ENCODE peak calls at places on chromosomes 1 and 21, in nine cellular contexts. Z is Panc1, M is stomach, D is fibroblast of lung, N is GM12865, P is fibroblast of mammary gland, B is heart left ventricle, C is psoas muscle, K is PC-9. O is an unnamed sample.

GRCh38 chr1:115089443-115090340 is at the start of gene TSPAN2:
- DNase-seq in C (peak; percentile 49), B (peak; percentile 92), N (no peak), M (peak; percentile 51), K (peak; percentile 78), P (peak; percentile 64), Z (no peak), D (peak; percentile 58), O (no peak)

GRCh38 chr1:98045211-98046030 is 124.6 kb upstream of the DPYD start:
- DNase-seq in K (no peak), C (no peak), P (peak; percentile 43), M (peak; percentile 23), D (peak; percentile 50), Z (no peak), B (no peak), N (no peak), O (no peak)

GRCh38 chr1:71399594-71399993 is 318.8 kb upstream of the ZRANB2 start:
- DNase-seq in M (no peak), N (no peak), K (no peak), P (no peak), C (no peak), B (no peak), Z (no peak), D (peak; percentile 12), O (no peak)

GRCh38 chr1:170126691-170127090 is 19.1 kb upstream of the NTMT2 start:
- DNase-seq in Z (no peak), M (no peak), N (peak; percentile 87), P (peak; percentile 83), D (peak; percentile 54), B (no peak), K (no peak), C (no peak), O (peak; percentile 93)

GRCh38 chr1:199399996-199400714 is 627.4 kb upstream of the NR5A2 start:
- DNase-seq in M (no peak), P (no peak), N (peak; percentile 54), D (no peak), C (no peak), K (no peak), B (no peak), Z (no peak), O (no peak)

GRCh38 chr21:41207401-41208388 is 39.7 kb downstream of the BACE2 start:
- DNase-seq in K (no peak), D (peak; percentile 84), Z (no peak), P (peak; percentile 89), C (peak; percentile 46), B (peak; percentile 89), N (peak; percentile 10), M (peak; percentile 71), O (peak; percentile 34)

GRCh38 chr1:104929280-104929679 is 1179.6 kb downstream of the AMY1C start:
- DNase-seq in P (no peak), Z (no peak), M (no peak), K (no peak), D (no peak), C (no peak), B (no peak), N (no peak), O (no peak)

GRCh38 chr1:227490478-227490877 is 72.9 kb upstream of the ZNF678 start:
- DNase-seq in M (no peak), C (no peak), K (no peak), N (no peak), B (no peak), D (no peak), P (no peak), Z (no peak), O (no peak)

GRCh38 chr1:198275598-198275997 is 118.8 kb downstream of the NEK7 start:
- DNase-seq in M (no peak), B (no peak), N (no peak), D (peak; percentile 44), P (peak; percentile 8), C (no peak), K (no peak), Z (no peak), O (no peak)

GRCh38 chr1:154583691-154584212 is 16.2 kb downstream of the CHRNB2 start:
- DNase-seq in M (no peak), Z (no peak), K (no peak), N (no peak), P (peak; percentile 24), B (no peak), C (no peak), D (peak; percentile 73), O (no peak)

DNA sequence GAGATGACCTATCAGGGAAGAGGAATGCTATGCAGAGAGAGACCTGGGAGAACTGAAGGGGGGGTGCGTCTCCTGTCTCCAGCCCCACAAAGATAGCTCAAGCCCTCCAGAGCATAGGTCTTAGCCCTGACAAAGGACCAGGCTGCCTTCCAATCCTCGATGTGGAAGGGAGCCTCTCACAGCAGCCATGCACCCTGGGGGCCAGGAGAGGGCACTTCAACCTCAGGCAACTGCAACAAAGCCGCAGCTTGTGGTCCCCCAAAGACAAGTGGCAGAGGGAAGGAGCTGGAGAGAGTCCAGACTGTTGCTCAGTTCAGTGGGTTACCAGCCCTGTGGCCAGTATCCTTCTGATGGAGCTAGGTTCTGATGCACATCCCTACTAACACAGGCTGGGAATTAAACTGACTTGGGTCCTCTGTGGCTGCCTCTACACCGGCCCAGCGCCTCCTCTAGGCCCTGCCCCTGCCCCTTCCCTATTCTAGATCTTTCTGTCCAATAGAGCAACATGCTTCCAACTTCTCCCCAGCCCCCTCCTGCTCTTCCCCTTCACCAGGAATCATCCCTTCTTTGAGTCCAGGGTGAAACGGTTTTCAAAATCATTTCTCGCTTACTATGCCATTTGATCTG is 100.7 kb upstream of the SPATA6 start:
- DNase-seq in M (peak; percentile 47), Z (peak; percentile 15), C (peak; percentile 19), D (peak; percentile 50), P (peak; percentile 54), B (peak; percentile 50), N (peak; percentile 54), K (peak; percentile 15), O (peak; percentile 2)
- TF ChIP-seq CTCF in M (peak; percentile 41), Z (peak; percentile 79), C (peak; percentile 51), D (peak; percentile 46), P (peak; percentile 72), B (no peak), N (peak; percentile 62), K (peak; percentile 48), O (peak; percentile 65)

GRCh38 chr1:161915978-161916377 is 107.7 kb downstream of the OLFML2B start:
- DNase-seq in Z (no peak), M (no peak), D (no peak), C (no peak), P (no peak), K (no peak), B (no peak), N (peak; percentile 20), O (no peak)

GRCh38 chr1:161913482-161914140 is 110.1 kb downstream of the OLFML2B start:
- DNase-seq in M (no peak), N (no peak), D (no peak), C (no peak), B (no peak), Z (no peak), K (no peak), P (peak; percentile 81), O (no peak)

GRCh38 chr1:161914595-161914994 is 109.1 kb downstream of the OLFML2B start:
- DNase-seq in B (no peak), P (no peak), N (no peak), M (no peak), Z (no peak), K (no peak), C (no peak), D (no peak), O (no peak)

GRCh38 chr1:161919229-161919628 is 104.4 kb downstream of the OLFML2B start:
- DNase-seq in Z (no peak), M (no peak), N (no peak), P (no peak), K (no peak), B (no peak), D (no peak), C (no peak), O (no peak)

DNA sequence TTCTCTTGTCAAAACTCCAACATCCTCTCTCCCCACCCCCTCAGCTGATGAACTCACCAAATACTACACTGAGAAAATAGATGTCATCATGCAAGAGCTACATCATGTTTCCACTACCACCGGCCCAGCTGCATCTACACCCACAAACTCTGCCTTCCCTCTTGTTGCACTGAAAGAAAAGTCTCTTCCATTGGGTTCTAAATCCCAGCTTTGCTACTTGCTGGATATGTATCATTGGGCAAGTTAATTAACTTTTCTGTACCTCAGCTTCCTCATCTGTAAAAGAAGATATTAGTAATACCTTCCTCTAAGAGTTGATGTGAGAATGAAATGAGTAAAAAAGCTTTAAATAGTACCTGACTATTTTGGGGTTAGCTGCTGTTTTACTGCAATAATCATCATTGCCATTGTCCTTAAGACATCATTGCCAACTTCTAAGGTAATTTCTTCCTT is 108.6 kb downstream of the OLFML2B start:
- DNase-seq in Z (no peak), P (peak; percentile 40), N (peak; percentile 57), C (no peak), M (no peak), K (no peak), B (no peak), D (no peak), O (no peak)
- H3K4me3 ChIP-seq in Z (no peak overlapping the region), P (no peak overlapping the region), N (no peak overlapping the region), C (no peak overlapping the region), M (no peak overlapping the region), K (no peak overlapping the region), B (no peak overlapping the region), D (no peak overlapping the region), O (no peak overlapping the region)

GRCh38 chr1:235779770-235780169 is 86.9 kb downstream of the LYST start:
- DNase-seq in Z (no peak), K (no peak), N (no peak), B (no peak), M (no peak), C (no peak), D (no peak), P (no peak), O (no peak)

GRCh38 chr1:235781807-235782206 is 84.9 kb downstream of the LYST start:
- DNase-seq in P (peak; percentile 33), K (no peak), B (no peak), N (no peak), M (no peak), C (no peak), Z (no peak), D (no peak), O (no peak)

GRCh38 chr1:235784950-235785349 is 81.8 kb downstream of the LYST start:
- DNase-seq in N (no peak), Z (no peak), C (no peak), P (no peak), D (no peak), M (no peak), B (no peak), K (no peak), O (no peak)

GRCh38 chr1:235783148-235783776 is 83.4 kb downstream of the LYST start:
- DNase-seq in B (no peak), K (peak; percentile 9), D (peak; percentile 74), C (no peak), Z (no peak), P (peak; percentile 66), N (peak; percentile 37), M (no peak), O (peak; percentile 27)
- TF ChIP-seq CTCF in B (peak; percentile 27), K (peak; percentile 71), D (no peak), C (peak; percentile 46), Z (peak; percentile 73), P (peak; percentile 55), N (peak; percentile 25), M (peak; percentile 33), O (peak; percentile 30)

DNA sequence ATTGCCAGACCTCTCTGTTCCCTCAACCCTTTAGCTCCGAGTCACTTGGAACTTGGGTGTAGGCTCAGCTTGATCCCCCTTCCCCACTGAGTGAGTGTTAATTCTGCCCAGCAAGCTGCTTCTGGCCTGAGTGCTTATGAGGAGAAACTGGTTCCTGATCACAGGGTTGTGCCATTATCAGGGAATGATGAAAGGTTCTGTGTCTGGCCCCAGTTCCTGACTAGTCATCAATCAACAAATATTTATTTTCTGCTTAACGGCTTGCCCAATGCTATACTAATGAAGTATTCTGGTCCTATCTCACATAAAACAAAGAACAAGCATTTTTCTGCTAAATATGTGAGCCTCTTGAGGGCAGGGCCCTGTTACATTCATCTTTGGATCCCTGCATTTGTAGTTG is 20.8 kb downstream of the CC2D1B start:
- DNase-seq in N (no peak), Z (no peak), C (no peak), M (no peak), K (no peak), D (no peak), B (no peak), P (no peak), O (no peak)
- H3K4me3 ChIP-seq in N (no peak overlapping the region), Z (no peak overlapping the region), C (no peak overlapping the region), M (no peak overlapping the region), K (no peak overlapping the region), D (no peak overlapping the region), B (no peak overlapping the region), P (no peak overlapping the region), O (no peak overlapping the region)